ENCODE peak calls at places on chromosome 4, in six cellular contexts. D is smooth muscle cell of the brain vasculature; K is LoVo; U is cardiac muscle cell; W is stimulated activated CD8-positive, alpha-beta memory T cell treated with anti-CD3 and anti-CD28 coated beads, Interleukin-15, amount 100 ng/mL, for 24 hours; N is stimulated activated naive CD4-positive, alpha-beta T cell. Q is an unnamed sample.

GRCh38 chr4:18128241-18128640 is 106.7 kb upstream of the LCORL start:
- DNase-seq in W (no peak), D (no peak), K (no peak), U (no peak), N (no peak), Q (no peak)

GRCh38 chr4:143514432-143514831 is 930 bp downstream of the SMARCA5 start:
- DNase-seq in K (peak; percentile 31), N (no peak), D (no peak), U (peak; percentile 67), W (no peak), Q (no peak)

GRCh38 chr4:6550821-6551220 is 24.2 kb upstream of the MAN2B2 start:
- DNase-seq in D (no peak), K (no peak), U (no peak), N (no peak), W (no peak), Q (no peak)

GRCh38 chr4:85565761-85566480 is 91.0 kb downstream of the ARHGAP24 start:
- DNase-seq in N (no peak), U (no peak), W (no peak), K (no peak), D (no peak), Q (peak; percentile 32)

GRCh38 chr4:177393236-177393635 is 49.0 kb downstream of the AGA start:
- DNase-seq in U (no peak), K (no peak), D (no peak), N (peak; percentile 60), W (no peak), Q (no peak)

GRCh38 chr4:5020341-5020740 is 1.1 kb upstream of the CYTL1 start:
- DNase-seq in N (no peak), U (no peak), K (no peak), W (no peak), D (no peak), Q (no peak)

GRCh38 chr4:140242357-140243284 is 88.6 kb upstream of the MAML3 start:
- DNase-seq in N (peak; percentile 38), D (no peak), U (no peak), K (no peak), W (no peak), Q (no peak)

GRCh38 chr4:102338405-102338804 is 6.9 kb downstream of the SLC39A8 start:
- DNase-seq in N (no peak), D (no peak), U (no peak), K (no peak), W (no peak), Q (no peak)

GRCh38 chr4:183960021-183960420 is 54.9 kb downstream of the STOX2 start:
- DNase-seq in K (no peak), W (no peak), U (peak; percentile 34), N (no peak), D (no peak), Q (no peak)

GRCh38 chr4:2741626-2742025 is 14.5 kb downstream of the TNIP2 start:
- DNase-seq in W (no peak), K (no peak), U (no peak), D (no peak), N (no peak), Q (no peak)

GRCh38 chr4:53654300-53654758 is 63.0 kb upstream of the LNX1 start:
- DNase-seq in N (no peak), K (no peak), U (no peak), W (no peak), D (no peak), Q (peak; percentile 58)

GRCh38 chr4:122854444-122854843 is 27.8 kb downstream of the FGF2 start:
- DNase-seq in K (no peak), D (no peak), W (no peak), U (no peak), N (no peak), Q (no peak)

GRCh38 chr4:98467627-98468072 is 190.8 kb downstream of the TSPAN5 start:
- DNase-seq in N (peak; percentile 62), U (peak; percentile 89), D (peak; percentile 81), K (peak; percentile 84), W (no peak), Q (no peak)

GRCh38 chr4:153418114-153418513 is 48.0 kb upstream of the TMEM131L start:
- DNase-seq in W (no peak), N (no peak), D (no peak), K (no peak), U (no peak), Q (no peak)

GRCh38 chr4:125097729-125098128 is 217.0 kb upstream of the FAT4 start:
- DNase-seq in N (no peak), K (no peak), W (no peak), D (no peak), U (no peak), Q (no peak)

GRCh38 chr4:97279410-97279809 is 863.9 kb downstream of the STPG2 start:
- DNase-seq in K (no peak), U (no peak), N (no peak), D (no peak), W (no peak), Q (no peak)

GRCh38 chr4:82480786-82481317 is 50.5 kb downstream of the ENOPH1 start:
- DNase-seq in K (no peak), D (no peak), W (no peak), N (no peak), U (no peak), Q (no peak)

GRCh38 chr4:138090145-138090917 is 151.8 kb downstream of the SLC7A11 start:
- DNase-seq in K (peak; percentile 67), U (peak; percentile 77), D (peak; percentile 70), W (no peak), N (peak; percentile 11), Q (peak; percentile 17)

GRCh38 chr4:168723020-168723419 is 226.2 kb downstream of the PALLD start:
- DNase-seq in N (no peak), U (no peak), D (no peak), K (no peak), W (no peak), Q (no peak)

GRCh38 chr4:152451496-152451895 is 84.4 kb downstream of the FBXW7 start:
- DNase-seq in W (no peak), D (no peak), N (no peak), K (no peak), U (no peak), Q (no peak)

GRCh38 chr4:82715731-82716617 is 82.6 kb downstream of the SCD5 start:
- DNase-seq in N (no peak), W (no peak), D (no peak), K (no peak), U (no peak), Q (no peak)

GRCh38 chr4:39476181-39476873 is 17.5 kb downstream of the LIAS start:
- DNase-seq in N (no peak), K (no peak), W (no peak), D (no peak), U (no peak), Q (no peak)

GRCh38 chr4:113405874-113406722 is 355.4 kb downstream of the CAMK2D start:
- DNase-seq in U (no peak), N (no peak), D (no peak), K (no peak), W (no peak), Q (no peak)

GRCh38 chr4:7394184-7394575 is 40.5 kb downstream of the PSAPL1 start:
- DNase-seq in N (no peak), K (no peak), D (no peak), W (no peak), U (no peak), Q (no peak)

GRCh38 chr4:188023682-188024081 is 28.1 kb downstream of the ZFP42 start:
- DNase-seq in U (no peak), D (no peak), N (no peak), K (no peak), W (no peak), Q (no peak)

GRCh38 chr4:15832523-15833451 is 54.7 kb downstream of the CD38 start:
- DNase-seq in W (no peak), D (no peak), K (no peak), U (no peak), N (no peak), Q (no peak)

GRCh38 chr4:337932-338758 is 531 bp downstream of the ZNF141 start:
- DNase-seq in W (peak; percentile 27), N (no peak), D (no peak), K (no peak), U (peak; percentile 56), Q (no peak)

GRCh38 chr4:87117051-87117729 is 103.2 kb downstream of the KLHL8 start:
- DNase-seq in D (no peak), N (no peak), K (no peak), U (no peak), W (no peak), Q (no peak)

GRCh38 chr4:141391771-141392170 is 171.1 kb downstream of the ZNF330 start:
- DNase-seq in K (peak; percentile 59), W (no peak), N (no peak), U (no peak), D (no peak), Q (no peak)

GRCh38 chr4:110616162-110617062 is 6.5 kb downstream of the PITX2 start:
- DNase-seq in K (no peak), W (no peak), N (no peak), D (no peak), U (no peak), Q (no peak)

GRCh38 chr4:8110071-8110986 is 48.3 kb downstream of the ABLIM2 start:
- DNase-seq in D (no peak), U (peak; percentile 65), K (no peak), N (no peak), W (no peak), Q (no peak)

GRCh38 chr4:109046549-109047171 is 255.8 kb downstream of the COL25A1 start:
- DNase-seq in K (no peak), D (no peak), W (no peak), N (no peak), U (no peak), Q (no peak)

GRCh38 chr4:77076889-77077635 is 1.3 kb upstream of the CCNI start:
- DNase-seq in U (no peak), D (no peak), K (no peak), W (no peak), N (peak; percentile 42), Q (no peak)

GRCh38 chr4:140344111-140344510 is 29.3 kb upstream of the SCOC start:
- DNase-seq in N (no peak), K (no peak), D (no peak), U (no peak), W (no peak), Q (no peak)

GRCh38 chr4:189974056-189974455 is 33.4 kb downstream of the FRG1 start:
- DNase-seq in W (no peak), K (peak; percentile 2), U (no peak), D (no peak), N (no peak), Q (no peak)